ENCODE peak calls at places on chromosomes 3 and 15, in nine cellular contexts. One of them, this sample, is unnamed.

GRCh38 chr3:190346541-190346940 is 24.3 kb upstream of the CLDN1 start:
- DNase-seq in activated CD8-positive, alpha-beta memory T cell treated with anti-CD3 and anti-CD28 coated beads, Interleukin-2, amount 50 U/mL, for 4 hours: no peak
- DNase-seq in fibroblast of pulmonary artery: no peak
- DNase-seq in AG10803: no peak
- DNase-seq in left lung: no peak
- DNase-seq in putamen: no peak
- DNase-seq in BJ: no peak
- DNase-seq in posterior cingulate gyrus: no peak
- DNase-seq in stimulated activated CD8-positive, alpha-beta memory T cell treated with anti-CD3 and anti-CD28 coated beads, Interleukin-7, amount 100 ng/mL, for 24 hours: no peak
- DNase-seq in this sample: peak; percentile 22

GRCh38 chr3:34396288-34396687 is 597.9 kb downstream of the PDCD6IP start:
- DNase-seq in activated CD8-positive, alpha-beta memory T cell treated with anti-CD3 and anti-CD28 coated beads, Interleukin-2, amount 50 U/mL, for 4 hours: no peak
- DNase-seq in AG10803: no peak
- DNase-seq in fibroblast of pulmonary artery: no peak
- DNase-seq in BJ: no peak
- DNase-seq in left lung: no peak
- DNase-seq in stimulated activated CD8-positive, alpha-beta memory T cell treated with anti-CD3 and anti-CD28 coated beads, Interleukin-7, amount 100 ng/mL, for 24 hours: no peak
- DNase-seq in putamen: no peak
- DNase-seq in posterior cingulate gyrus: no peak
- DNase-seq in this sample: no peak

GRCh38 chr3:72270072-72270611 is 485.2 kb upstream of the PROK2 start:
- DNase-seq in AG10803: peak; percentile 97
- DNase-seq in activated CD8-positive, alpha-beta memory T cell treated with anti-CD3 and anti-CD28 coated beads, Interleukin-2, amount 50 U/mL, for 4 hours: no peak
- DNase-seq in posterior cingulate gyrus: no peak
- DNase-seq in putamen: no peak
- DNase-seq in left lung: peak; percentile 86
- DNase-seq in fibroblast of pulmonary artery: peak; percentile 97
- DNase-seq in BJ: peak; percentile 93
- DNase-seq in stimulated activated CD8-positive, alpha-beta memory T cell treated with anti-CD3 and anti-CD28 coated beads, Interleukin-7, amount 100 ng/mL, for 24 hours: no peak
- DNase-seq in this sample: peak; percentile 95

GRCh38 chr15:52261498-52262242 is 33.9 kb downstream of the MYO5C start:
- DNase-seq in AG10803: peak; percentile 64
- DNase-seq in activated CD8-positive, alpha-beta memory T cell treated with anti-CD3 and anti-CD28 coated beads, Interleukin-2, amount 50 U/mL, for 4 hours: no peak
- DNase-seq in putamen: no peak
- DNase-seq in left lung: no peak
- DNase-seq in BJ: peak; percentile 43
- DNase-seq in fibroblast of pulmonary artery: peak; percentile 87
- DNase-seq in stimulated activated CD8-positive, alpha-beta memory T cell treated with anti-CD3 and anti-CD28 coated beads, Interleukin-7, amount 100 ng/mL, for 24 hours: peak; percentile 12
- DNase-seq in posterior cingulate gyrus: no peak
- DNase-seq in this sample: peak; percentile 90

GRCh38 chr3:159126261-159127020 is 324.6 kb downstream of the MFSD1 start:
- DNase-seq in fibroblast of pulmonary artery: peak; percentile 9
- DNase-seq in activated CD8-positive, alpha-beta memory T cell treated with anti-CD3 and anti-CD28 coated beads, Interleukin-2, amount 50 U/mL, for 4 hours: no peak
- DNase-seq in stimulated activated CD8-positive, alpha-beta memory T cell treated with anti-CD3 and anti-CD28 coated beads, Interleukin-7, amount 100 ng/mL, for 24 hours: no peak
- DNase-seq in BJ: peak; percentile 24
- DNase-seq in AG10803: peak; percentile 77
- DNase-seq in posterior cingulate gyrus: no peak
- DNase-seq in left lung: no peak
- DNase-seq in putamen: no peak
- DNase-seq in this sample: peak; percentile 74

GRCh38 chr15:69660658-69661405 is 208.2 kb downstream of the RPLP1 start:
- DNase-seq in activated CD8-positive, alpha-beta memory T cell treated with anti-CD3 and anti-CD28 coated beads, Interleukin-2, amount 50 U/mL, for 4 hours: no peak
- DNase-seq in BJ: no peak
- DNase-seq in left lung: no peak
- DNase-seq in putamen: no peak
- DNase-seq in posterior cingulate gyrus: no peak
- DNase-seq in stimulated activated CD8-positive, alpha-beta memory T cell treated with anti-CD3 and anti-CD28 coated beads, Interleukin-7, amount 100 ng/mL, for 24 hours: no peak
- DNase-seq in AG10803: no peak
- DNase-seq in fibroblast of pulmonary artery: no peak
- DNase-seq in this sample: no peak

GRCh38 chr3:6935964-6936363 is 75.0 kb downstream of the GRM7 start:
- DNase-seq in BJ: no peak
- DNase-seq in posterior cingulate gyrus: no peak
- DNase-seq in activated CD8-positive, alpha-beta memory T cell treated with anti-CD3 and anti-CD28 coated beads, Interleukin-2, amount 50 U/mL, for 4 hours: no peak
- DNase-seq in stimulated activated CD8-positive, alpha-beta memory T cell treated with anti-CD3 and anti-CD28 coated beads, Interleukin-7, amount 100 ng/mL, for 24 hours: no peak
- DNase-seq in AG10803: no peak
- DNase-seq in putamen: no peak
- DNase-seq in fibroblast of pulmonary artery: no peak
- DNase-seq in left lung: no peak
- DNase-seq in this sample: no peak

GRCh38 chr15:87144775-87145174 is 1065.1 kb downstream of the AGBL1 start:
- DNase-seq in AG10803: peak; percentile 24
- DNase-seq in putamen: no peak
- DNase-seq in left lung: no peak
- DNase-seq in stimulated activated CD8-positive, alpha-beta memory T cell treated with anti-CD3 and anti-CD28 coated beads, Interleukin-7, amount 100 ng/mL, for 24 hours: no peak
- DNase-seq in BJ: no peak
- DNase-seq in posterior cingulate gyrus: no peak
- DNase-seq in activated CD8-positive, alpha-beta memory T cell treated with anti-CD3 and anti-CD28 coated beads, Interleukin-2, amount 50 U/mL, for 4 hours: no peak
- DNase-seq in fibroblast of pulmonary artery: peak; percentile 13
- DNase-seq in this sample: peak; percentile 79

GRCh38 chr3:192571197-192571791 is 156.0 kb downstream of the FGF12 start:
- DNase-seq in stimulated activated CD8-positive, alpha-beta memory T cell treated with anti-CD3 and anti-CD28 coated beads, Interleukin-7, amount 100 ng/mL, for 24 hours: no peak
- DNase-seq in putamen: peak; percentile 48
- DNase-seq in AG10803: peak; percentile 40
- DNase-seq in fibroblast of pulmonary artery: peak; percentile 56
- DNase-seq in BJ: no peak
- DNase-seq in posterior cingulate gyrus: peak; percentile 29
- DNase-seq in left lung: peak; percentile 79
- DNase-seq in activated CD8-positive, alpha-beta memory T cell treated with anti-CD3 and anti-CD28 coated beads, Interleukin-2, amount 50 U/mL, for 4 hours: no peak
- DNase-seq in this sample: peak; percentile 45

GRCh38 chr3:86880066-86880465 is 110.9 kb downstream of the VGLL3 start:
- DNase-seq in posterior cingulate gyrus: no peak
- DNase-seq in AG10803: no peak
- DNase-seq in putamen: no peak
- DNase-seq in left lung: no peak
- DNase-seq in stimulated activated CD8-positive, alpha-beta memory T cell treated with anti-CD3 and anti-CD28 coated beads, Interleukin-7, amount 100 ng/mL, for 24 hours: no peak
- DNase-seq in BJ: no peak
- DNase-seq in fibroblast of pulmonary artery: no peak
- DNase-seq in activated CD8-positive, alpha-beta memory T cell treated with anti-CD3 and anti-CD28 coated beads, Interleukin-2, amount 50 U/mL, for 4 hours: no peak
- DNase-seq in this sample: no peak

GRCh38 chr3:9862391-9863235 is 17.4 kb downstream of the CIDEC start:
- DNase-seq in AG10803: peak; percentile 28
- DNase-seq in fibroblast of pulmonary artery: peak; percentile 36
- DNase-seq in BJ: no peak
- DNase-seq in stimulated activated CD8-positive, alpha-beta memory T cell treated with anti-CD3 and anti-CD28 coated beads, Interleukin-7, amount 100 ng/mL, for 24 hours: no peak
- DNase-seq in posterior cingulate gyrus: no peak
- DNase-seq in putamen: no peak
- DNase-seq in left lung: peak; percentile 91
- DNase-seq in activated CD8-positive, alpha-beta memory T cell treated with anti-CD3 and anti-CD28 coated beads, Interleukin-2, amount 50 U/mL, for 4 hours: peak; percentile 35
- DNase-seq in this sample: no peak

GRCh38 chr3:57094606-57095005 is 34.1 kb downstream of the SPATA12 start:
- DNase-seq in activated CD8-positive, alpha-beta memory T cell treated with anti-CD3 and anti-CD28 coated beads, Interleukin-2, amount 50 U/mL, for 4 hours: no peak
- DNase-seq in BJ: no peak
- DNase-seq in fibroblast of pulmonary artery: peak; percentile 13
- DNase-seq in left lung: no peak
- DNase-seq in putamen: no peak
- DNase-seq in AG10803: peak; percentile 65
- DNase-seq in posterior cingulate gyrus: no peak
- DNase-seq in stimulated activated CD8-positive, alpha-beta memory T cell treated with anti-CD3 and anti-CD28 coated beads, Interleukin-7, amount 100 ng/mL, for 24 hours: no peak
- DNase-seq in this sample: no peak

GRCh38 chr3:45807645-45808540 is 11.6 kb upstream of the SLC6A20 start:
- DNase-seq in activated CD8-positive, alpha-beta memory T cell treated with anti-CD3 and anti-CD28 coated beads, Interleukin-2, amount 50 U/mL, for 4 hours: no peak
- DNase-seq in fibroblast of pulmonary artery: no peak
- DNase-seq in posterior cingulate gyrus: no peak
- DNase-seq in left lung: no peak
- DNase-seq in putamen: peak; percentile 17
- DNase-seq in stimulated activated CD8-positive, alpha-beta memory T cell treated with anti-CD3 and anti-CD28 coated beads, Interleukin-7, amount 100 ng/mL, for 24 hours: no peak
- DNase-seq in AG10803: no peak
- DNase-seq in BJ: no peak
- DNase-seq in this sample: no peak

GRCh38 chr3:127438951-127439350 is 151.1 kb upstream of the PRR20G start:
- DNase-seq in activated CD8-positive, alpha-beta memory T cell treated with anti-CD3 and anti-CD28 coated beads, Interleukin-2, amount 50 U/mL, for 4 hours: no peak
- DNase-seq in AG10803: no peak
- DNase-seq in stimulated activated CD8-positive, alpha-beta memory T cell treated with anti-CD3 and anti-CD28 coated beads, Interleukin-7, amount 100 ng/mL, for 24 hours: no peak
- DNase-seq in BJ: no peak
- DNase-seq in putamen: no peak
- DNase-seq in posterior cingulate gyrus: no peak
- DNase-seq in fibroblast of pulmonary artery: no peak
- DNase-seq in left lung: no peak
- DNase-seq in this sample: no peak

GRCh38 chr3:42035007-42035406 is 56.1 kb upstream of the TRAK1 start:
- DNase-seq in posterior cingulate gyrus: no peak
- DNase-seq in activated CD8-positive, alpha-beta memory T cell treated with anti-CD3 and anti-CD28 coated beads, Interleukin-2, amount 50 U/mL, for 4 hours: no peak
- DNase-seq in AG10803: no peak
- DNase-seq in stimulated activated CD8-positive, alpha-beta memory T cell treated with anti-CD3 and anti-CD28 coated beads, Interleukin-7, amount 100 ng/mL, for 24 hours: no peak
- DNase-seq in left lung: no peak
- DNase-seq in fibroblast of pulmonary artery: no peak
- DNase-seq in BJ: no peak
- DNase-seq in putamen: no peak
- DNase-seq in this sample: no peak

GRCh38 chr15:77474987-77475385 is 54.3 kb downstream of the HMG20A start:
- DNase-seq in putamen: no peak
- DNase-seq in BJ: no peak
- DNase-seq in activated CD8-positive, alpha-beta memory T cell treated with anti-CD3 and anti-CD28 coated beads, Interleukin-2, amount 50 U/mL, for 4 hours: no peak
- DNase-seq in fibroblast of pulmonary artery: no peak
- DNase-seq in AG10803: no peak
- DNase-seq in posterior cingulate gyrus: no peak
- DNase-seq in left lung: no peak
- DNase-seq in stimulated activated CD8-positive, alpha-beta memory T cell treated with anti-CD3 and anti-CD28 coated beads, Interleukin-7, amount 100 ng/mL, for 24 hours: no peak
- DNase-seq in this sample: no peak

GRCh38 chr3:168514252-168514651 is 418.5 kb upstream of the GOLIM4 start:
- DNase-seq in left lung: no peak
- DNase-seq in putamen: no peak
- DNase-seq in BJ: no peak
- DNase-seq in AG10803: no peak
- DNase-seq in posterior cingulate gyrus: no peak
- DNase-seq in fibroblast of pulmonary artery: no peak
- DNase-seq in activated CD8-positive, alpha-beta memory T cell treated with anti-CD3 and anti-CD28 coated beads, Interleukin-2, amount 50 U/mL, for 4 hours: no peak
- DNase-seq in stimulated activated CD8-positive, alpha-beta memory T cell treated with anti-CD3 and anti-CD28 coated beads, Interleukin-7, amount 100 ng/mL, for 24 hours: no peak
- DNase-seq in this sample: no peak

GRCh38 chr3:154904328-154904727 is 175.8 kb upstream of the MME start:
- DNase-seq in fibroblast of pulmonary artery: peak; percentile 55
- DNase-seq in stimulated activated CD8-positive, alpha-beta memory T cell treated with anti-CD3 and anti-CD28 coated beads, Interleukin-7, amount 100 ng/mL, for 24 hours: no peak
- DNase-seq in putamen: no peak
- DNase-seq in left lung: no peak
- DNase-seq in AG10803: peak; percentile 37
- DNase-seq in BJ: no peak
- DNase-seq in posterior cingulate gyrus: no peak
- DNase-seq in activated CD8-positive, alpha-beta memory T cell treated with anti-CD3 and anti-CD28 coated beads, Interleukin-2, amount 50 U/mL, for 4 hours: no peak
- DNase-seq in this sample: no peak